ENCODE peak calls at places on chromosome 3, in four cellular contexts. B is GM12891, I is K562, J is GM12878. P is an unnamed sample.

GRCh38 chr3:127349501-127350171 is 61.8 kb upstream of the PRR20G start:
- DNase-seq in B (no peak), I (no peak), J (no peak), P (no peak)

GRCh38 chr3:100269410-100270217 is 8.8 kb downstream of the TBC1D23 start:
- DNase-seq in B (no peak), I (no peak), J (no peak), P (no peak)

GRCh38 chr3:4776980-4777581 is 202.2 kb upstream of the BHLHE40 start:
- DNase-seq in B (peak), I (no peak), J (peak), P (no peak)

GRCh38 chr3:105805402-105805801 is 63.4 kb downstream of the CBLB start:
- DNase-seq in B (no peak), I (no peak), J (no peak), P (no peak)

GRCh38 chr3:187985636-187986035 is 168.3 kb upstream of the LPP start:
- DNase-seq in B (no peak), I (no peak), J (no peak), P (no peak)

GRCh38 chr3:46713898-46714552 is 3.6 kb downstream of the PRSS50 start:
- DNase-seq in B (no peak), I (no peak), J (peak), P (no peak)

GRCh38 chr3:195194559-195195161 is 76.3 kb downstream of the XXYLT1 start:
- DNase-seq in B (no peak), I (no peak), J (no peak), P (no peak)

GRCh38 chr3:88991496-88991895 is 115.9 kb upstream of the EPHA3 start:
- DNase-seq in B (no peak), I (no peak), J (no peak), P (no peak)

GRCh38 chr3:57017481-57017880 is 43.0 kb upstream of the SPATA12 start:
- DNase-seq in B (no peak), I (no peak), J (no peak), P (no peak)

GRCh38 chr3:136042608-136043221 is 77.2 kb downstream of the PPP2R3A start:
- DNase-seq in B (peak), I (peak), J (no peak), P (peak)

GRCh38 chr3:127857270-127857801 is 35.0 kb upstream of the MGLL start:
- DNase-seq in B (no peak), I (no peak), J (no peak), P (no peak)

GRCh38 chr3:160921020-160921635 is 165.1 kb downstream of the PPM1L start:
- DNase-seq in B (peak), I (peak), J (no peak), P (no peak)

GRCh38 chr3:88180398-88180999 is 30.7 kb downstream of the C3orf38 start:
- DNase-seq in B (peak), I (no peak), J (peak), P (peak)

GRCh38 chr3:33664195-33664594 is 53.9 kb downstream of the CLASP2 start:
- DNase-seq in B (no peak), I (no peak), J (no peak), P (peak)

GRCh38 chr3:143754090-143754489 is 94.2 kb downstream of the SLC9A9 start:
- DNase-seq in B (no peak), I (no peak), J (no peak), P (no peak)

GRCh38 chr3:135487261-135487660 is 478.3 kb upstream of the PPP2R3A start:
- DNase-seq in B (no peak), I (no peak), J (no peak), P (no peak)

GRCh38 chr3:152779649-152780048 is 55.3 kb upstream of the P2RY1 start:
- DNase-seq in B (no peak), I (no peak), J (no peak), P (no peak)

GRCh38 chr3:170038434-170039110 is 777 bp downstream of the GPR160 start:
- DNase-seq in B (peak), I (no peak), J (no peak), P (peak)

GRCh38 chr3:141659821-141660597 is 78.1 kb upstream of the RNF7 start:
- DNase-seq in B (peak), I (peak), J (no peak), P (no peak)

GRCh38 chr3:192835818-192836468 is 81.7 kb downstream of the MB21D2 start:
- DNase-seq in B (no peak), I (no peak), J (no peak), P (no peak)

GRCh38 chr3:149736180-149737100 is 15.8 kb downstream of the COMMD2 start:
- DNase-seq in B (no peak), I (no peak), J (no peak), P (no peak)

GRCh38 chr3:177883957-177884356 is 652.3 kb upstream of the KCNMB2 start:
- DNase-seq in B (no peak), I (no peak), J (no peak), P (no peak)

GRCh38 chr3:46027736-46028397 is 584 bp upstream of the XCR1 start:
- DNase-seq in B (no peak), I (no peak), J (no peak), P (no peak)

GRCh38 chr3:150227839-150228238 is 180.3 kb upstream of the TSC22D2 start:
- DNase-seq in B (peak), I (peak), J (no peak), P (no peak)

GRCh38 chr3:177615015-177615414 is 417.7 kb upstream of the TBL1XR1 start:
- DNase-seq in B (no peak), I (peak), J (no peak), P (peak)

GRCh38 chr3:103653996-103654395 is 1219.2 kb downstream of the ZPLD1 start:
- DNase-seq in B (no peak), I (no peak), J (no peak), P (no peak)

GRCh38 chr3:111103807-111104206 is 32.2 kb downstream of the NECTIN3 start:
- DNase-seq in B (no peak), I (no peak), J (no peak), P (no peak)

GRCh38 chr3:43013743-43014155 is 34.6 kb downstream of the GASK1A start:
- DNase-seq in B (no peak), I (no peak), J (no peak), P (peak)

GRCh38 chr3:41159581-41160189 is 39.6 kb upstream of the CTNNB1 start:
- DNase-seq in B (no peak), I (no peak), J (no peak), P (no peak)

DNA sequence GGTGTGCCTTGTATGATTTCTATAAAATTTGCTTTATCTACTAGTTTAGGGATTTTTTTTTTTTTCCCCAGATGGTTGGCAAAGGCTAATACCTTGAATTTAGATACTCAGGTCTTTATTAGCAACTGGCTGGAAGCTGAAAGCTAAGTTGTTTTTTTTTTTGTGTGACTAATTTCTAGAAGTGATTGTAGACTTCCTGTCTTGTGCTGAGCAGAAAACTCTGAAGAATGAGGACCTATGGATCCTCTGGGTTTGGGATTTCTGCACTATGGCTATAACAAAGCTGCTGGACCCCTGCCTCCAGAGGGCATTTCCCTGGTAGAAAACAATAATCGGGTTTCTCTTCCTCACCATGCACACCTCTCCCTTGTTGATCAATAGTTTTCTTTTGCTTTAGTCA is 10.0 kb downstream of the ARIH2 start:
- DNase-seq in B (no peak), I (no peak), J (no peak), P (no peak)
- TF ChIP-seq SPI1 in B (peak), I (no peak), J (peak), P (no peak)

GRCh38 chr3:155555479-155556065 is 189.3 kb downstream of the PLCH1 start:
- DNase-seq in B (no peak), I (no peak), J (no peak), P (no peak)

GRCh38 chr3:155550386-155550785 is 194.5 kb downstream of the PLCH1 start:
- DNase-seq in B (no peak), I (no peak), J (no peak), P (no peak)

GRCh38 chr3:155554777-155555445 is 190.0 kb downstream of the PLCH1 start:
- DNase-seq in B (no peak), I (no peak), J (peak), P (peak)

GRCh38 chr3:155556531-155556930 is 188.3 kb downstream of the PLCH1 start:
- DNase-seq in B (no peak), I (no peak), J (no peak), P (no peak)

GRCh38 chr3:155553800-155554199 is 191.1 kb downstream of the PLCH1 start:
- DNase-seq in B (no peak), I (no peak), J (no peak), P (no peak)
- TF ChIP-seq SPI1 in B (no peak), I (no peak), J (no peak), P (peak)

DNA sequence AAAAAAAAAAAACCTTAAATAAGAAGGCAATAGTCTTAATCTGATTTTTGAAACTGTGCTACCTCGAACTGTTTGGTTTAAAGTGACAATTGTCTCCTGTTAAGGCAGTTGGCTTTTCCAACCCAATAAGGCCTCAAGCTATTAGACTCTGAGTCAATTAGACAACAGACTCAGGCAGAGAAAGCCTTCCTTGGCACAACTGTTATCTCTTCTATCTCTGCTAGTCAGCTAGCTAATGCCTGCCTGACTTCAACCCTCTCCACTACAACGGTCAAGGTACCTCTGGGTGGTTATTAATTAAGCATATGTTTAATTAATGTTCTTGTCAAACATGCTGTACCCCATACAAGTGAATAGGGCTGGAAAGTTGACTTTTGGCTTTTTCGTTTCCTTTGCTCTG is 110.2 kb upstream of the NLGN1 start:
- DNase-seq in B (no peak), I (no peak), J (no peak), P (no peak)
- TF ChIP-seq SPI1 in B (no peak), I (no peak), J (no peak), P (no peak)

DNA sequence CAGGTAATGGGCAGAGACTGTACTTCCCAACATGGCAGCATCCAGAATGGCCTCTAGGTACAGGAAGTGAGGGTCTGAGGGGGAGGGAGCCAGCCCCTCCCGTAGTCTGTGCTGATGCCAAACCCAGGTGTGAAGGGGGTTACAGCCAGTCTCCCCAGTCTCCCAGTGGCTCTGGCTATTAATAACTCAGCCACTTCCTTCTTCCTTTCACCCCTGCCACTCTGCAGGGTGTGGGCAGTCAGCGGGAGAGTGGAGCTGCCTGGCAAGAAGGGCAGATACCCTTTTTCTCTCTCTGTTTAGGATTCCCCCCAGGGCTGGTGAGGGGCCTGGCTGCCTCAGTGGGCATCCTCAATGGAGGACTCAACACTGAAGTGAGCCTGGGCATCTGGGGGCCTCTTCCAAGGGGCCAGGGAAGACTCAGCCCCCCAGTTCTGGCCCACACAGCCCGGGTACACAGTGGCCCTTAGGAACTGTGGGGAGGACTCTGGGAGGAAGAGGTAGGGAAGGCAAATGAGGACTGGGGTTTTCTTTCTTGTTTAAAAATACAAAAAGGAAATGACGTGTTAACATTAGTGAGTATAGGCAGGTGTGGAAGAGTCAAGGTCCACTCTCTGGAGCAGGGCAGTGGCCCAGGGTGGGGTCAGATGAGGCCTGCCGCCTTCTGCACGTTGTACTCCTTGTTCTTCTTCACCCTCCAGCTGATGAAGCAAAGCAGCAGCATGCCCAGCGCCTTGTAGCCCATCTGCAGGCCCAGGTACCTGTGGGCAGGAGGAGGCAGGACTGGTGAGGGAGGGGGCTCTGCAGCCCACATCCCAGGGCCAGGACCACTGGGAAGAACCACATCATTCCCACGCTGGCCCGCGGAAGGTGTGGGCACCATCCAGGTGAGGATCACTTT is 38.6 kb upstream of the RAB6B start:
- DNase-seq in B (no peak), I (no peak), J (no peak), P (no peak)
- TF ChIP-seq SPI1 in B (no peak), I (no peak), J (no peak), P (peak)

GRCh38 chr3:115790759-115791158 is 167.4 kb downstream of the GAP43 start:
- DNase-seq in B (no peak), I (peak), J (no peak), P (no peak)
- TF ChIP-seq SPI1 in B (no peak), I (no peak), J (no peak), P (no peak)

GRCh38 chr3:140440446-140440845 is 237.4 kb upstream of the TRIM42 start:
- DNase-seq in B (no peak), I (no peak), J (no peak), P (no peak)
- TF ChIP-seq SPI1 in B (no peak), I (no peak), J (no peak), P (no peak)

GRCh38 chr3:17605934-17606333 is 136.5 kb downstream of the TBC1D5 start:
- DNase-seq in B (no peak), I (no peak), J (no peak), P (no peak)

GRCh38 chr3:17605032-17605431 is 137.4 kb downstream of the TBC1D5 start:
- DNase-seq in B (no peak), I (no peak), J (no peak), P (no peak)

GRCh38 chr3:17607905-17608304 is 134.5 kb downstream of the TBC1D5 start:
- DNase-seq in B (no peak), I (no peak), J (no peak), P (no peak)

GRCh38 chr3:17602126-17602525 is 140.3 kb downstream of the TBC1D5 start:
- DNase-seq in B (no peak), I (no peak), J (no peak), P (no peak)
- TF ChIP-seq SPI1 in B (no peak), I (no peak), J (no peak), P (no peak)

GRCh38 chr3:30912304-30912703 is 17.8 kb upstream of the GADL1 start:
- DNase-seq in B (no peak), I (no peak), J (no peak), P (no peak)

GRCh38 chr3:30913176-30913575 is 18.7 kb upstream of the GADL1 start:
- DNase-seq in B (no peak), I (no peak), J (no peak), P (no peak)

GRCh38 chr3:30904986-30905385 is 10.5 kb upstream of the GADL1 start:
- DNase-seq in B (no peak), I (no peak), J (no peak), P (no peak)

DNA sequence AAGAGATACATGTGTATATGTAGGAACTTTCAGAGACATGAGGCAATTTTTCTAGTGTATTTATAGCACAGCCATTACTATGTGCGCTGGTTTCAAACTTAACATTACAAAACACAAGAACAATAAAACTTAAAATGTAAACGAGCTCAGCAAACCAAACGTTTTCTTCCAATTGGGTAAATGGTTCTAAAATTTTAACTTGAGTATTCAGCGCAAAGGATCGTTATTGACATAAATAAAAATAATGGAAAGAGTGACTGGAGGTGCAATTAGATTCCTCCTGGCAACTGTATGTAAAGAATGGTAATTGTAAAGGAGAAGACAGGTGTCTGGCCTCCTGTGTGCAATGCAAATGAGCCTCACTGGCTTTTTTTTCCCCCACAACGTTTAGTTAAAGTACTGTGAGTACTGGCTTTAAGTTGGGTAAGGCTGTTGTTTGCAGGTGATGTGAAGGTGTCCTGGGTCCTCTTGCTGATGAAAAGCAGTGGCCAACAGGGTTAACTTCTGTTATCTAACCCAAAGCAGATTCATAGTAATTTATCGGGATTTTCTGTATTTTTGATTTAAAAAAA is 14.1 kb upstream of the GADL1 start:
- DNase-seq in B (no peak), I (no peak), J (no peak), P (no peak)
- TF ChIP-seq SPI1 in B (no peak), I (no peak), J (no peak), P (no peak)

DNA sequence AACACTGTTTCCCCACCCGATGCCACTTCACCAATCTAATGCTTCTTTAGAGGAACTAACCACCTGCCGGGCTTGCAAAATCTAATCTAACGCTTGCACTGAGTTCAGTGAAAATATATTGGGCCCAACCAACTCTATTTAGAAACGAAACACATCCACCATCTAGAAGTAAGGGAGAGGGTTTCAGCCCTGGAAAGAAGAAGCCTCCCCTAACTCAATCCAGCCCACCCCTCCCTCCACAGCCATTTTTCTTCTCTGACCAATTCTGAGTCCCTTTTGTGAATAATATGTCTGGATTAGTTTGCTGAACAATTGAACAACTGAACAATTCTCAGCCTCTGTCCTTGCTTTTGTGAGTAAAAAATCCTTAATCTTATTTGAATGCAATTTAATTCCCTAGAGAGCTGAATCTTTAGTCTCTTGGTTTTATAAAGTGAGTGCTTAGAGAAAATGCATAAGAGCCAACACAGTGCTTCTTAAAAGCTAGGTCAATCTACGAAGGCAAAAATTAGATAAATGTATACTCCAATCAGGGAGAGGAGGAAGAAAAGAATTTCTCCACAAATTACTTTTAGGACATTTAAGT is 150.4 kb upstream of the ADAMTS9 start:
- DNase-seq in B (no peak), I (no peak), J (no peak), P (no peak)
- TF ChIP-seq SPI1 in B (no peak), I (no peak), J (no peak), P (no peak)